ENCODE peak calls at places on chromosome 12, in ten cellular contexts. One of them, this sample, is unnamed.
A peak's percentile ranks its signal among the peaks of the same experiment; 100 is the strongest.

GRCh38 chr12:2449586-2449985 is 345.2 kb upstream of the FKBP4 start:
- DNase-seq in hepatocyte: no peak
- DNase-seq in AG10803: no peak
- DNase-seq in tibial nerve: no peak
- DNase-seq in cardiac fibroblast: no peak
- DNase-seq in AG09309: no peak
- DNase-seq in GM10248: no peak
- DNase-seq in endothelial cell: no peak
- DNase-seq in lung: no peak
- DNase-seq in suprapubic skin: no peak
- DNase-seq in this sample: no peak

GRCh38 chr12:116933512-116934246 is 22.9 kb downstream of the FBXW8 start:
- DNase-seq in suprapubic skin: no peak
- DNase-seq in endothelial cell: no peak
- DNase-seq in AG10803: no peak
- DNase-seq in AG09309: no peak
- DNase-seq in cardiac fibroblast: no peak
- DNase-seq in tibial nerve: no peak
- DNase-seq in lung: no peak
- DNase-seq in hepatocyte: no peak
- DNase-seq in GM10248: no peak
- DNase-seq in this sample: no peak

GRCh38 chr12:77062846-77063461 is 2.4 kb downstream of the E2F7 start:
- DNase-seq in AG10803: no peak
- DNase-seq in AG09309: no peak
- DNase-seq in tibial nerve: no peak
- DNase-seq in suprapubic skin: no peak
- DNase-seq in GM10248: peak; percentile 46
- DNase-seq in hepatocyte: peak; percentile 71
- DNase-seq in cardiac fibroblast: peak; percentile 91
- DNase-seq in lung: no peak
- DNase-seq in endothelial cell: no peak
- DNase-seq in this sample: peak; percentile 76

GRCh38 chr12:126700115-126700514 is 1566.9 kb upstream of the TMEM132C start:
- DNase-seq in suprapubic skin: no peak
- DNase-seq in tibial nerve: no peak
- DNase-seq in endothelial cell: no peak
- DNase-seq in hepatocyte: no peak
- DNase-seq in AG09309: no peak
- DNase-seq in lung: no peak
- DNase-seq in cardiac fibroblast: no peak
- DNase-seq in AG10803: no peak
- DNase-seq in GM10248: no peak
- DNase-seq in this sample: no peak

GRCh38 chr12:13347241-13348043 is 150.9 kb downstream of the EMP1 start:
- DNase-seq in cardiac fibroblast: peak; percentile 91
- DNase-seq in AG09309: peak; percentile 51
- DNase-seq in hepatocyte: peak; percentile 11
- DNase-seq in tibial nerve: peak; percentile 8
- DNase-seq in lung: no peak
- DNase-seq in suprapubic skin: no peak
- DNase-seq in GM10248: no peak
- DNase-seq in AG10803: peak; percentile 93
- DNase-seq in endothelial cell: no peak
- DNase-seq in this sample: peak; percentile 73

GRCh38 chr12:56221757-56222530 is at the start of gene RNF41:
- DNase-seq in suprapubic skin: peak; percentile 98
- DNase-seq in AG09309: peak; percentile 92
- DNase-seq in AG10803: peak; percentile 98
- DNase-seq in endothelial cell: peak; percentile 94
- DNase-seq in cardiac fibroblast: peak; percentile 98
- DNase-seq in GM10248: peak; percentile 97
- DNase-seq in hepatocyte: peak; percentile 99
- DNase-seq in tibial nerve: peak; percentile 98
- DNase-seq in lung: peak; percentile 97
- DNase-seq in this sample: peak; percentile 98

GRCh38 chr12:77190022-77190421 is 124.7 kb upstream of the E2F7 start:
- DNase-seq in AG09309: peak; percentile 90
- DNase-seq in hepatocyte: no peak
- DNase-seq in cardiac fibroblast: peak; percentile 89
- DNase-seq in endothelial cell: no peak
- DNase-seq in tibial nerve: no peak
- DNase-seq in GM10248: no peak
- DNase-seq in suprapubic skin: no peak
- DNase-seq in lung: no peak
- DNase-seq in AG10803: peak; percentile 98
- DNase-seq in this sample: peak; percentile 93

GRCh38 chr12:92290016-92290685 is 144.5 kb upstream of the BTG1 start:
- DNase-seq in tibial nerve: no peak
- DNase-seq in suprapubic skin: no peak
- DNase-seq in GM10248: no peak
- DNase-seq in AG09309: peak; percentile 14
- DNase-seq in endothelial cell: no peak
- DNase-seq in lung: no peak
- DNase-seq in AG10803: peak; percentile 66
- DNase-seq in hepatocyte: no peak
- DNase-seq in cardiac fibroblast: peak; percentile 85
- DNase-seq in this sample: peak; percentile 75

GRCh38 chr12:5305425-5305824 is 126.5 kb upstream of the NTF3 start:
- DNase-seq in cardiac fibroblast: no peak
- DNase-seq in suprapubic skin: no peak
- DNase-seq in tibial nerve: no peak
- DNase-seq in AG09309: no peak
- DNase-seq in GM10248: no peak
- DNase-seq in lung: no peak
- DNase-seq in hepatocyte: no peak
- DNase-seq in AG10803: no peak
- DNase-seq in endothelial cell: no peak
- DNase-seq in this sample: no peak

GRCh38 chr12:108839011-108839889 is 18.1 kb downstream of the SSH1 start:
- DNase-seq in AG10803: peak; percentile 99
- DNase-seq in tibial nerve: no peak
- DNase-seq in endothelial cell: no peak
- DNase-seq in hepatocyte: no peak
- DNase-seq in AG09309: peak; percentile 95
- DNase-seq in lung: no peak
- DNase-seq in suprapubic skin: no peak
- DNase-seq in GM10248: no peak
- DNase-seq in cardiac fibroblast: peak; percentile 76
- DNase-seq in this sample: peak; percentile 94

GRCh38 chr12:80445083-80445482 is 1.0 kb downstream of the PTPRQ start:
- DNase-seq in suprapubic skin: no peak
- DNase-seq in AG10803: peak; percentile 78
- DNase-seq in endothelial cell: no peak
- DNase-seq in cardiac fibroblast: peak; percentile 54
- DNase-seq in AG09309: peak; percentile 37
- DNase-seq in GM10248: no peak
- DNase-seq in hepatocyte: no peak
- DNase-seq in lung: no peak
- DNase-seq in tibial nerve: no peak
- DNase-seq in this sample: peak; percentile 74

GRCh38 chr12:98572010-98572409 is 21.5 kb upstream of the SLC25A3 start:
- DNase-seq in tibial nerve: no peak
- DNase-seq in cardiac fibroblast: no peak
- DNase-seq in suprapubic skin: no peak
- DNase-seq in AG10803: no peak
- DNase-seq in lung: no peak
- DNase-seq in endothelial cell: no peak
- DNase-seq in AG09309: no peak
- DNase-seq in hepatocyte: no peak
- DNase-seq in GM10248: no peak
- DNase-seq in this sample: no peak
- TF ChIP-seq CTCF in tibial nerve: no peak
- TF ChIP-seq CTCF in cardiac fibroblast: peak; percentile 40
- TF ChIP-seq CTCF in suprapubic skin: no peak
- TF ChIP-seq CTCF in AG10803: peak; percentile 23
- TF ChIP-seq CTCF in lung: no peak
- TF ChIP-seq CTCF in endothelial cell: peak; percentile 21
- TF ChIP-seq CTCF in AG09309: peak; percentile 15
- TF ChIP-seq CTCF in hepatocyte: no peak
- TF ChIP-seq CTCF in GM10248: no peak
- TF ChIP-seq CTCF in this sample: peak; percentile 42

DNA sequence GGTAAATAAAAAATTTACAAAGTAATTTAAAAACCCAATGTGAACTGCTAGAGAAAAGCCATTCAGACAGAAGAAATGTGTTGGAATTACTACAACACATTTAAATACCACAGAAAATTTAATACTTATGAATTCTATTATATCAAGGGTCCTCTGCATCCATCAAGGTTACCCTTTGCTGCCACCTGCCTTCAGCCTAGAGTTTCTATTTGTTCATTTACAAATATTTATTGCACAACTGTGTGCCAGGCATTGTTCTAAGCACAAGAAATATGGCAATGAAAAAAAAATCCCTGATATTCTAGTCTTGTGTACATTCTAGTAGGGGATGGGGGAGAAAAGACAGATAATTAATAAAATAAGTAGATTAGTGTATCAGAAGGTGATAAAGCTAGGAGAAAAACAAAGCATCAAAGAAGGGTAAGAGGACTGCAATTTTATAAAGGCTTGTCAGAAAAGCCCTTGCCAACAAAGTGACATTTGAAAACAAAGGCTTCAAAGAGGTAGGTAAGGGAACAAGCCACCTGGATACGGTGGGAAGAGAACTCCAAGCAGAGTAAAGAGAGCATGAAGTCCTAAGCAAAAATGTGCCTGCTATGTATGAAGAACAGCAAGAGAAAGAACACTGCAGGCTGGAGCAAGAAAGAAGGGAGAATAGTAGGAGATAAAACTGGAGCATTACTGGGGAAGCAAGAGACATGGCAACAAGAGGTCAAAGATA is 59.1 kb upstream of the SLC6A13 start:
- DNase-seq in lung: no peak
- DNase-seq in cardiac fibroblast: peak; percentile 37
- DNase-seq in AG10803: peak; percentile 15
- DNase-seq in suprapubic skin: no peak
- DNase-seq in AG09309: no peak
- DNase-seq in hepatocyte: peak; percentile 31
- DNase-seq in endothelial cell: no peak
- DNase-seq in GM10248: no peak
- DNase-seq in tibial nerve: no peak
- DNase-seq in this sample: peak; percentile 7
- TF ChIP-seq CTCF in lung: no peak
- TF ChIP-seq CTCF in cardiac fibroblast: peak; percentile 25
- TF ChIP-seq CTCF in AG10803: peak; percentile 5
- TF ChIP-seq CTCF in suprapubic skin: no peak
- TF ChIP-seq CTCF in AG09309: no peak
- TF ChIP-seq CTCF in hepatocyte: peak; percentile 36
- TF ChIP-seq CTCF in endothelial cell: no peak
- TF ChIP-seq CTCF in GM10248: no peak
- TF ChIP-seq CTCF in tibial nerve: no peak
- TF ChIP-seq CTCF in this sample: no peak

GRCh38 chr12:115897718-115898117 is 379.8 kb downstream of the MED13L start:
- DNase-seq in hepatocyte: no peak
- DNase-seq in suprapubic skin: no peak
- DNase-seq in tibial nerve: no peak
- DNase-seq in lung: no peak
- DNase-seq in cardiac fibroblast: no peak
- DNase-seq in AG09309: peak; percentile 11
- DNase-seq in AG10803: peak; percentile 7
- DNase-seq in GM10248: no peak
- DNase-seq in endothelial cell: no peak
- DNase-seq in this sample: no peak

GRCh38 chr12:115895247-115895646 is 382.2 kb downstream of the MED13L start:
- DNase-seq in endothelial cell: no peak
- DNase-seq in GM10248: no peak
- DNase-seq in hepatocyte: no peak
- DNase-seq in AG09309: no peak
- DNase-seq in cardiac fibroblast: peak; percentile 5
- DNase-seq in tibial nerve: no peak
- DNase-seq in suprapubic skin: no peak
- DNase-seq in lung: no peak
- DNase-seq in AG10803: no peak
- DNase-seq in this sample: no peak

DNA sequence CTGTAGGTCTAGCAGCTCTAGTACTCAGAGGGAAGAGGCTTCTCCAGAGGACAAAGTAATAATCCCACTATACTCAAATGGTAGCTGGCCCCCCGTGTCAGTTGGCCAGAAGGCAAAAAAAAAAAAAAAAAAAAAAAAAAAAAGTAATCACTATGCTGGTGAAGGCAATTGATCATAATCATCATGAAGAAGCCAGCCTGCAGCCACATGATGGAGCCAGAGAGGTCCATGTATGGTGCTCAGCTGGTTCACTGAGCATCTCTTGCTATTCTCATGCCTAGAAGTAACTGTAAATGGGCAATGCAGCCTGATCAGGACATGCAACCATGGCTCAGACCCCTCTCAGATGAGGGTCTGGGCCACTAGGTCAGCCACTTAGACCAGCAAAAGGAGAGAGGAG is 378.8 kb downstream of the MED13L start:
- DNase-seq in GM10248: no peak
- DNase-seq in AG09309: no peak
- DNase-seq in AG10803: peak; percentile 3
- DNase-seq in tibial nerve: no peak
- DNase-seq in lung: no peak
- DNase-seq in endothelial cell: no peak
- DNase-seq in suprapubic skin: no peak
- DNase-seq in hepatocyte: no peak
- DNase-seq in cardiac fibroblast: no peak
- DNase-seq in this sample: no peak
- TF ChIP-seq CTCF in GM10248: peak; percentile 18
- TF ChIP-seq CTCF in AG09309: peak; percentile 26
- TF ChIP-seq CTCF in AG10803: peak; percentile 13
- TF ChIP-seq CTCF in tibial nerve: no peak
- TF ChIP-seq CTCF in lung: no peak
- TF ChIP-seq CTCF in endothelial cell: no peak
- TF ChIP-seq CTCF in suprapubic skin: no peak
- TF ChIP-seq CTCF in hepatocyte: peak; percentile 12
- TF ChIP-seq CTCF in cardiac fibroblast: no peak
- TF ChIP-seq CTCF in this sample: no peak

GRCh38 chr12:111677186-111677585 is 8.6 kb downstream of the BRAP start:
- DNase-seq in AG10803: no peak
- DNase-seq in hepatocyte: no peak
- DNase-seq in endothelial cell: no peak
- DNase-seq in cardiac fibroblast: no peak
- DNase-seq in GM10248: no peak
- DNase-seq in tibial nerve: no peak
- DNase-seq in AG09309: no peak
- DNase-seq in suprapubic skin: no peak
- DNase-seq in lung: no peak
- DNase-seq in this sample: no peak

GRCh38 chr12:111672822-111673381 is 12.9 kb downstream of the BRAP start:
- DNase-seq in AG09309: no peak
- DNase-seq in lung: no peak
- DNase-seq in endothelial cell: no peak
- DNase-seq in tibial nerve: no peak
- DNase-seq in suprapubic skin: no peak
- DNase-seq in cardiac fibroblast: no peak
- DNase-seq in AG10803: no peak
- DNase-seq in hepatocyte: no peak
- DNase-seq in GM10248: no peak
- DNase-seq in this sample: no peak

DNA sequence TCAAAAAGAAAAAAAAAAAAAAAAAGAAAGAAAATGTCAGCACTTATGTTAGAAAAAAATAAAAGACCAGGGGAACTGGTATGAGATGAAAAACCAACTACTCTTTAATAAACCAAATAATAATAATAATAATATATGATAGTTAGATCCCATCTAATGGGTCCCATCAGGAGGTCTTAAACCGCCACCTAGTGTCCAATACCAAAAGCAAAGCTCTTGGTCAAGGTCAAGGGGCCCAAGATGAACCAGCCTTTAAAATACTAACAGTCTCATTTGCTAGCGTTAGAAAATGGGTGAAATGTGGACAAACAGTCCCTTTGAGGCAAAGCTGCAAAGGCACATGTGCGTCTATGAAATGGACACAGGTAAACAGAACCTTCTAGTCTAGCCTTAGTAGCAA is 12.3 kb downstream of the BRAP start:
- DNase-seq in GM10248: no peak
- DNase-seq in hepatocyte: peak; percentile 32
- DNase-seq in endothelial cell: no peak
- DNase-seq in suprapubic skin: no peak
- DNase-seq in AG09309: no peak
- DNase-seq in cardiac fibroblast: peak; percentile 59
- DNase-seq in AG10803: peak; percentile 31
- DNase-seq in tibial nerve: no peak
- DNase-seq in lung: no peak
- DNase-seq in this sample: peak; percentile 58
- TF ChIP-seq CTCF in GM10248: peak; percentile 37
- TF ChIP-seq CTCF in hepatocyte: peak; percentile 53
- TF ChIP-seq CTCF in endothelial cell: no peak
- TF ChIP-seq CTCF in suprapubic skin: no peak
- TF ChIP-seq CTCF in AG09309: peak; percentile 59
- TF ChIP-seq CTCF in cardiac fibroblast: peak; percentile 59
- TF ChIP-seq CTCF in AG10803: peak; percentile 63
- TF ChIP-seq CTCF in tibial nerve: peak; percentile 29
- TF ChIP-seq CTCF in lung: no peak
- TF ChIP-seq CTCF in this sample: peak; percentile 64

This sample was measured in fibroblast of the aortic adventitia.